ENCODE peak calls at places on chromosomes 5 and 9, in four cellular contexts. S, M, C and Q are unnamed samples.

GRCh38 chr5:133506165-133506564 is 106.2 kb downstream of the FSTL4 start:
- DNase-seq in S (no peak), M (no peak), C (no peak), Q (no peak)

GRCh38 chr9:133184971-133185370 is 21.3 kb upstream of the GBGT1 start:
- DNase-seq in S (peak; percentile 57), M (peak; percentile 69), C (no peak), Q (no peak)

GRCh38 chr5:21823076-21823574 is 1030.0 kb downstream of the CDH12 start:
- DNase-seq in S (no peak), M (no peak), C (no peak), Q (no peak)

GRCh38 chr9:116491659-116492058 is 195.4 kb upstream of the TRIM32 start:
- DNase-seq in S (no peak), M (no peak), C (no peak), Q (no peak)

GRCh38 chr5:116621599-116621998 is 47.0 kb upstream of the SEMA6A start:
- DNase-seq in S (no peak), M (no peak), C (no peak), Q (no peak)

GRCh38 chr9:88477300-88477751 is 57.7 kb upstream of the NXNL2 start:
- DNase-seq in S (no peak), M (no peak), C (no peak), Q (no peak)

GRCh38 chr9:85344901-85345300 is 396.9 kb downstream of the AGTPBP1 start:
- DNase-seq in S (no peak), M (no peak), C (no peak), Q (no peak)

GRCh38 chr5:172791291-172791690 is 20.3 kb upstream of the DUSP1 start:
- DNase-seq in S (no peak), M (peak; percentile 66), C (no peak), Q (no peak)

GRCh38 chr5:152388610-152389009 is 16.5 kb downstream of the NMUR2 start:
- DNase-seq in S (no peak), M (no peak), C (no peak), Q (no peak)

GRCh38 chr5:149325166-149325735 is 20.0 kb upstream of the GRPEL2 start:
- DNase-seq in S (no peak), M (no peak), C (no peak), Q (no peak)

GRCh38 chr5:132044207-132044606 is 16.2 kb upstream of the IL3 start:
- DNase-seq in S (no peak), M (no peak), C (no peak), Q (peak; percentile 46)

GRCh38 chr5:72065751-72066255 is 41.5 kb upstream of the MAP1B start:
- DNase-seq in S (no peak), M (no peak), C (no peak), Q (no peak)